ENCODE peak calls at places on chromosomes 6 and 20, in five cellular contexts. V, H, T, N and X are unnamed samples.

GRCh38 chr6:5157744-5158143 is 72.6 kb downstream of the PPP1R3G start:
- DNase-seq in V (no peak), H (no peak), N (no peak), T (no peak), X (no peak)

GRCh38 chr6:28383235-28384142 is 16.1 kb downstream of the ZSCAN12 start:
- DNase-seq in N (peak; percentile 84), V (peak; percentile 93), T (peak; percentile 92), H (peak; percentile 77), X (peak; percentile 43)

GRCh38 chr20:50450961-50451752 is 59.0 kb upstream of the PTPN1 start:
- DNase-seq in V (no peak), T (peak; percentile 61), H (no peak), N (no peak), X (no peak)

GRCh38 chr6:106608080-106608668 is 21.1 kb downstream of the RTN4IP1 start:
- DNase-seq in H (no peak), T (peak; percentile 12), V (peak; percentile 61), N (peak; percentile 58), X (peak; percentile 47)

GRCh38 chr20:2122921-2123320 is 21.3 kb downstream of the STK35 start:
- DNase-seq in N (no peak), V (no peak), H (no peak), T (no peak), X (no peak)

GRCh38 chr20:32524871-32525501 is 60.1 kb downstream of the NOL4L start:
- DNase-seq in N (no peak), V (peak; percentile 56), H (no peak), T (peak; percentile 48), X (no peak)

GRCh38 chr6:45522486-45522885 is 144.8 kb upstream of the SUPT3H start:
- DNase-seq in N (no peak), T (no peak), V (no peak), H (no peak), X (no peak)

GRCh38 chr6:150142304-150142656 is 564 bp upstream of the PPP1R14C start:
- DNase-seq in T (peak; percentile 47), H (peak; percentile 6), V (no peak), N (no peak), X (peak; percentile 89)

GRCh38 chr20:32572271-32572968 is 12.7 kb downstream of the NOL4L start:
- DNase-seq in T (no peak), H (no peak), N (no peak), V (no peak), X (no peak)